ENCODE peak calls at places on chromosomes 13 and 19, in four cellular contexts. T, V, D and H are unnamed samples.

GRCh38 chr13:33543631-33544030 is 258.1 kb upstream of the STARD13 start:
- DNase-seq in T (no peak), V (no peak), D (no peak), H (no peak)

GRCh38 chr13:99367663-99368448 is 60.7 kb upstream of the GPR183 start:
- DNase-seq in T (no peak), V (no peak), D (no peak), H (no peak)

GRCh38 chr19:47446534-47447469 is 24.9 kb downstream of the SLC8A2 start:
- DNase-seq in T (no peak), V (peak), D (no peak), H (peak)

GRCh38 chr13:77909827-77910226 is 8.8 kb downstream of the EDNRB start:
- DNase-seq in T (no peak), V (no peak), D (no peak), H (no peak)

GRCh38 chr13:45521292-45521691 is 56.6 kb downstream of the COG3 start:
- DNase-seq in T (peak), V (no peak), D (no peak), H (no peak)

GRCh38 chr13:51291341-51291740 is 48.1 kb upstream of the SERPINE3 start:
- DNase-seq in T (no peak), V (no peak), D (no peak), H (no peak)

GRCh38 chr13:73991884-73992283 is 142.3 kb downstream of the KLF12 start:
- DNase-seq in T (no peak), V (no peak), D (no peak), H (no peak)

GRCh38 chr13:40562975-40563349 is 103.5 kb downstream of the FOXO1 start:
- DNase-seq in T (no peak), V (no peak), D (no peak), H (no peak)

GRCh38 chr13:43516401-43516826 is 270.4 kb downstream of the ENOX1 start:
- DNase-seq in T (peak), V (no peak), D (no peak), H (no peak)

GRCh38 chr13:41179593-41180250 is 14.6 kb downstream of the KBTBD7 start:
- DNase-seq in T (no peak), V (no peak), D (no peak), H (no peak)

GRCh38 chr19:2064788-2065524 is 13.9 kb upstream of the MKNK2 start:
- DNase-seq in T (no peak), V (no peak), D (no peak), H (no peak)

GRCh38 chr13:72469932-72470331 is 257.5 kb downstream of the MZT1 start:
- DNase-seq in T (no peak), V (no peak), D (no peak), H (no peak)

GRCh38 chr19:11196406-11197287 is 698 bp downstream of the KANK2 start:
- DNase-seq in T (no peak), V (peak), D (no peak), H (peak)

GRCh38 chr19:5128251-5128931 is 159.5 kb downstream of the KDM4B start:
- DNase-seq in T (peak), V (no peak), D (no peak), H (no peak)

GRCh38 chr13:102793583-102794355 is 5.0 kb downstream of the POGLUT2 start:
- DNase-seq in T (no peak), V (no peak), D (no peak), H (no peak)

GRCh38 chr13:52463526-52463925 is 8.2 kb downstream of the CKAP2 start:
- DNase-seq in T (no peak), V (no peak), D (no peak), H (no peak)

GRCh38 chr13:34030782-34031181 is 212.8 kb downstream of the RFC3 start:
- DNase-seq in T (no peak), V (no peak), D (no peak), H (no peak)

GRCh38 chr13:91630916-91631315 is 232.5 kb downstream of the GPC5 start:
- DNase-seq in T (no peak), V (no peak), D (no peak), H (no peak)

GRCh38 chr13:72638059-72638815 is 89.2 kb downstream of the MZT1 start:
- DNase-seq in T (no peak), V (no peak), D (no peak), H (no peak)

GRCh38 chr19:36032251-36033104 is at the start of gene CLIP3:
- DNase-seq in T (peak), V (no peak), D (no peak), H (peak)

GRCh38 chr19:53102186-53102585 is 1.0 kb downstream of the ZNF160 start:
- DNase-seq in T (no peak), V (no peak), D (no peak), H (no peak)

GRCh38 chr13:44818428-44818827 is 170.8 kb downstream of the NUFIP1 start:
- DNase-seq in T (no peak), V (no peak), D (no peak), H (no peak)

GRCh38 chr19:54179921-54180452 is 7.0 kb upstream of the TMC4 start:
- DNase-seq in T (no peak), V (no peak), D (no peak), H (peak)

GRCh38 chr13:109743706-109744453 is 42.5 kb downstream of the IRS2 start:
- DNase-seq in T (no peak), V (peak), D (no peak), H (peak)

GRCh38 chr19:18428837-18429674 is 8.9 kb downstream of the ISYNA1 start:
- DNase-seq in T (no peak), V (peak), D (no peak), H (peak)

GRCh38 chr19:18112989-18113478 is 15.5 kb downstream of the MAST3 start:
- DNase-seq in T (peak), V (peak), D (no peak), H (peak)

GRCh38 chr13:50526771-50527567 is 316.5 kb downstream of the DLEU7 start:
- DNase-seq in T (no peak), V (no peak), D (no peak), H (peak)

GRCh38 chr13:51221108-51221507 is 1.1 kb upstream of the FAM124A start:
- DNase-seq in T (no peak), V (no peak), D (no peak), H (no peak)

GRCh38 chr13:31012285-31013024 is 80.0 kb downstream of the TEX26 start:
- DNase-seq in T (no peak), V (peak), D (no peak), H (no peak)

DNA sequence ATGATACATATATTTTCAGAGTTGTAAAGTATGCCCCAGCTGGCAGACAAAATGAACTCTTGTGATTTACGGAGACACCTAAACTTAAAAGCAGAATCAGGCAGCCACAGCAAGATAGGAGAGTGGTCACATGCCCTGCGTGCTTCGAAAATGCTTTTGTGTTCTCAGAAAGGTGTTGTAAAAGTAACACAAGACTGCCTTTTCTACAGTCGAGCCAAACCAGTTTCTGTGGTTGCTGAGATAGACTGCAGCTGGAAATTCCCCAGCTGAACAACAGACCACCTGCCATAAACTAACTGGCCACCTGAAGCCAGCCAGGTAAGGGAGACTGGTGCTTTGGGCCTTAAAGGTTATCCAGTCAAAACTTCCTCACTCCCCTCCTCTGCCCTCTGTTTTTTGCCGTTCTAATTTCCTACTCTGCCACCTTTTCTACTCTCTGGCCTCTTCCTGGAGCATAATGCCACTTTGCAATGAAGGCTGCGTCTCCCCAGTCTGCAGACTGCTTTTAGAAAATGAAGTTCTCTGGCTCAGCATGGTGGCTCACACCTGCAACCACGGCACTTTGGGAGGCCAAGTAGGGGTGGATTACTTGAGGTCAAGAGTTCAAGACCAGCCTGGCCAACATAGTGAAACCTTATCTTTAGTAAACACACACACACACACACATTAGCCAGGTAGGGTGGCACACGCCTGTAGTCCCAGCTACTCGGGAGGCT is 381.2 kb upstream of the SLITRK1 start:
- DNase-seq in T (no peak), V (no peak), D (peak), H (no peak)
- TF ChIP-seq CTCF in T (no peak), V (no peak), D (no peak), H (no peak)

GRCh38 chr19:56119585-56119978 is 1.5 kb downstream of the ZNF787 start:
- DNase-seq in T (no peak), V (no peak), D (no peak), H (peak)

GRCh38 chr19:56120371-56121179 is 520 bp downstream of the ZNF787 start:
- DNase-seq in T (peak), V (peak), D (no peak), H (peak)

GRCh38 chr19:56120002-56120370 is 1.1 kb downstream of the ZNF787 start:
- DNase-seq in T (no peak), V (no peak), D (no peak), H (no peak)

GRCh38 chr19:56118666-56119584 is 2.2 kb downstream of the ZNF787 start:
- DNase-seq in T (no peak), V (no peak), D (no peak), H (no peak)

GRCh38 chr19:56121180-56122167 is at the start of gene ZNF787:
- DNase-seq in T (peak), V (peak), D (peak), H (peak)
- TF ChIP-seq EP300 in T (peak), V (no peak), D (no peak), H (peak)

GRCh38 chr19:43526884-43527859 is at the start of gene ETHE1:
- DNase-seq in T (peak), V (peak), D (no peak), H (peak)
- TF ChIP-seq CTCF in T (no peak), V (no peak), D (no peak), H (no peak)

GRCh38 chr13:24911135-24911524 is 147.2 kb downstream of the RNF17 start:
- DNase-seq in T (no peak), V (peak), D (no peak), H (no peak)
- TF ChIP-seq EP300 in T (no peak), V (no peak), D (no peak), H (no peak)

GRCh38 chr13:111531505-111531904 is 211.1 kb downstream of the TEX29 start:
- DNase-seq in T (no peak), V (no peak), D (no peak), H (no peak)
- TF ChIP-seq CTCF in T (no peak), V (no peak), D (no peak), H (no peak)